ENCODE peak calls at places on chromosomes 13 and 19, in four cellular contexts. R, W, Z and D are unnamed samples. For H3K4me1, the result is how much of the 10 kb centered on the place peaks cover.

GRCh38 chr13:106401081-106401480 is 134.4 kb downstream of the EFNB2 start:
- DNase-seq in R (no peak), W (no peak), Z (no peak), D (no peak)

GRCh38 chr19:34969721-34970120 is 5.7 kb upstream of the ZNF792 start:
- DNase-seq in R (no peak), W (no peak), Z (no peak), D (no peak)

GRCh38 chr19:964761-965694 is 19.1 kb upstream of the WDR18 start:
- DNase-seq in R (no peak), W (no peak), Z (no peak), D (no peak)

GRCh38 chr13:24694907-24695306 is 14.7 kb downstream of the ATP12A start:
- DNase-seq in R (no peak), W (no peak), Z (no peak), D (no peak)

GRCh38 chr19:19866599-19867248 is 1.0 kb downstream of the ZNF253 start:
- DNase-seq in R (peak), W (peak), Z (peak), D (no peak)

GRCh38 chr19:31220540-31220939 is 128.7 kb downstream of the TSHZ3 start:
- DNase-seq in R (peak), W (peak), Z (no peak), D (no peak)

GRCh38 chr19:18086590-18087138 is at the start of gene IL12RB1:
- DNase-seq in R (no peak), W (no peak), Z (peak), D (no peak)

GRCh38 chr13:26254583-26255102 is 714 bp downstream of the CDK8 start:
- DNase-seq in R (peak), W (peak), Z (peak), D (peak)

GRCh38 chr13:114235697-114236096 is 1.0 kb downstream of the CDC16 start:
- DNase-seq in R (no peak), W (no peak), Z (no peak), D (no peak)

GRCh38 chr13:110251227-110251791 is 55.6 kb downstream of the COL4A1 start:
- DNase-seq in R (no peak), W (no peak), Z (no peak), D (no peak)

GRCh38 chr19:56147307-56147706 is 6.2 kb downstream of the ZNF444 start:
- DNase-seq in R (no peak), W (no peak), Z (no peak), D (no peak)

GRCh38 chr13:113952151-113952982 is 21.5 kb downstream of the C13orf46 start:
- DNase-seq in R (no peak), W (peak), Z (no peak), D (peak)

GRCh38 chr13:66305960-66306617 is 924.0 kb downstream of the PCDH9 start:
- DNase-seq in R (no peak), W (no peak), Z (no peak), D (no peak)

GRCh38 chr13:37886879-37887278 is 17.3 kb upstream of the TRPC4 start:
- DNase-seq in R (no peak), W (no peak), Z (no peak), D (no peak)

GRCh38 chr13:75978815-75979214 is 342.7 kb downstream of the LMO7 start:
- DNase-seq in R (no peak), W (no peak), Z (no peak), D (no peak)

GRCh38 chr19:1968279-1969175 is 27.6 kb downstream of the CSNK1G2 start:
- DNase-seq in R (peak), W (peak), Z (no peak), D (no peak)
- H3K4me1 ChIP-seq in R (under half), W (under half), Z (under half), D (under half)

DNA sequence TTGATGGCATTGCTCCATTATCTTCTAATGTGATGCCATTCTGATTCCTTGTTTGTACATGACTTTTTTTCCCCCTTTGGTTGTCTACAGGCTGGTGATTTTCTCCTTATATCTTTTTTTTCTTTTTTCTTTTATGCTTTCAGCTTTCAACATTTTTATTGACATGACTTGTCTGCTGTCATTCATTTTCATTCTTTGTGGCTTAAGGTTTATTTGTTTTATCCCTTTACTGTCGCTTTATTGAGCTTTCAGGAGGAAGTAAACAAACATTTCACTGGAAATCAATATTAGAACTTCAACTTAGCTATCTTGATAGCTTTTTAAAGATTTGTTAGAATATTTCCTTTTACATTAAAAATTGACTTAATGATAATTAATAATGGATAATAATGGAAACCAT is 9.7 kb downstream of the ITM2B start:
- DNase-seq in R (no peak), W (no peak), Z (no peak), D (no peak)
- H3K4me1 ChIP-seq in R (under half), W (under half), Z (half or more), D (under half)

DNA sequence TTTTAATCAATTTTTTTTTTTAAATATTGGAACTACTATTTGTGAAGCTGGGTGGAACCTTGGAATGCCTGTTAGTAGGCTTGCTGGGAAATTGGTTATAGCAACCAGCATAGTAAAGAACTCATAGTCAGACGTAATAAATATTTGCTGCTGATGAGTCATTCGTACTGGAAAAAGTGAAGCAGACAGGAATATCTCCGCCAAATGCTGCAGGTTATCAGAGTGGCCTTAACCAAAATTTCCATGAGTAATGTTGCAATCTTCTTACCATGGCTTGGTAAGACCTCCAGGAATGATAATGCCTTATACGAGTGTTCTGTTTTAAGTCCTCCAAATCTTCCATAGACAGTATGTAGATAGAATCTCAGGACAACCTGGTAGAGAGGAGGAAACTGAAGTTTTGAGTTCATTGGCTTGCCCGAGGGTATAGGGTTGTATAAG is 34.2 kb downstream of the MBNL2 start:
- DNase-seq in R (no peak), W (no peak), Z (no peak), D (no peak)
- H3K4me1 ChIP-seq in R (under half), W (under half), Z (half or more), D (half or more)

DNA sequence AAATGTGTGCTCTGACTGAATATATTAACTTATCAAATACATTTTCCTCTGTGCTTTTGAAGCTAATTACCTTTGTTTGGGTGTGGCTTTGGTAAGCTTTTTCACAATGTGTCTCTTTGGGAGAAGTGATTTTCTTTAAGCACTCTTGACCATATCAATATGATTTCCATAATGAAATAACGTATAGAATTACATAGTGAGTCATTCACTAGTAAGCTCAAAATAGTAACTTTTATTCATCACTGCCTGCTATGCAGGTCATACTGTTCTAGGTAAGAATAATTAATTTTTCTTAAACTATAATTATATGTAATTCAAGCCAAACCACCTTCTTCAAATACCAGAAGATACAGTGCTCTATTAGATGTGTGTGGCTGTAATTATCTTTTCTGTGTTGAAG is 480.7 kb downstream of the MYO16 start:
- DNase-seq in R (no peak), W (no peak), Z (no peak), D (no peak)
- H3K4me1 ChIP-seq in R (under half), W (under half), Z (under half), D (under half)

GRCh38 chr19:15421136-15421535 is 2.3 kb upstream of the AKAP8L start:
- DNase-seq in R (no peak), W (no peak), Z (no peak), D (no peak)

GRCh38 chr19:15418588-15419412 is at the start of gene AKAP8L:
- DNase-seq in R (peak), W (peak), Z (peak), D (peak)

GRCh38 chr19:15419413-15420025 is 731 bp upstream of the AKAP8L start:
- DNase-seq in R (no peak), W (no peak), Z (no peak), D (no peak)

GRCh38 chr19:15417699-15418098 is 1.1 kb downstream of the AKAP8L start:
- DNase-seq in R (no peak), W (no peak), Z (no peak), D (no peak)

DNA sequence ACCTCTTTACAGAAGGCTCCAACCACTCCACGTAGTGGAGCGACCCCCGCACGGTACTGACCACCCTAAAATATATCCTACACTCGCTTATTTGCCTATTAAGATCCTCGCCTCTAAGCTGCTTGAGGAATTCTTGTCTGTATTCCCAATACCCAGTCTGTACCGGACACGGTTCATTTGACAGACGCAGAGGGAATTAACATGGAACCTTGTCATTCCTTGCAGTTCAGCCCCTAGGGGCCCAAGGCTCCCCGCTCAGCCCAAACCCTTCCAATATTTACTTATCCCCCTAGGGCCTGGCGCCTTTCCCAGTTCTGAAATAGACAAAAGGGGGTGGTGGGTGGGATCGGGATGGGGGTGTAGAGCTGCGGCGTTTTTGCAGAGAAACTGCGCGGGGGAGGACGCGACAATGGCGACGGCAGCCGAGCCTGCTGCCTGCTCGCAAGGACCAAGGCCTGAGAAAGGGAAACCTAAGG is 638 bp downstream of the AKAP8L start:
- DNase-seq in R (no peak), W (peak), Z (no peak), D (no peak)
- H3K4me1 ChIP-seq in R (under half), W (under half), Z (half or more), D (under half)

DNA sequence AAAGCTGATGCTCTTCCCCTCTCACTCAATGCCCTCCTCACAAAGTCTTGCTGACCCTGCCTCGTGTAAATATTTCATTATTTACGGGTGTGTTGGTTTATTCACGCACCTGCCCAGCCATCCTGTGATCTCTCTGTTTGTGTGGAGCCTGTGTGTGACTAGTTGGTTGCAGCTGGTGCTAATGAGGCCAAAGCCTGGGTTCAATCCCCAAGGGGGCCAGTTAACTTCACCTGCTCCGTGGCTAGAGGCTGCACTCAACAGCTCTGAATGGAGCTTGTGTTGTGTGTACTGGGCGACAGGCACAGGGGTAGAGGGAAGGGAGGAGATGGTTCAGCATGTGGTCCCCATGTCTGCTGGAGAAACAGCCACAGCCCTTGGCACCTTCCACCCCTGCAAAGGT is 109.5 kb downstream of the DNAJC15 start:
- DNase-seq in R (no peak), W (peak), Z (no peak), D (no peak)
- H3K4me1 ChIP-seq in R (under half), W (under half), Z (under half), D (under half)

GRCh38 chr13:98565726-98566577 is 11.0 kb downstream of the STK24 start:
- DNase-seq in R (no peak), W (no peak), Z (peak), D (no peak)

GRCh38 chr13:98563071-98563470 is 13.8 kb downstream of the STK24 start:
- DNase-seq in R (no peak), W (no peak), Z (no peak), D (no peak)

GRCh38 chr13:98567140-98567539 is 9.8 kb downstream of the STK24 start:
- DNase-seq in R (no peak), W (no peak), Z (no peak), D (no peak)

DNA sequence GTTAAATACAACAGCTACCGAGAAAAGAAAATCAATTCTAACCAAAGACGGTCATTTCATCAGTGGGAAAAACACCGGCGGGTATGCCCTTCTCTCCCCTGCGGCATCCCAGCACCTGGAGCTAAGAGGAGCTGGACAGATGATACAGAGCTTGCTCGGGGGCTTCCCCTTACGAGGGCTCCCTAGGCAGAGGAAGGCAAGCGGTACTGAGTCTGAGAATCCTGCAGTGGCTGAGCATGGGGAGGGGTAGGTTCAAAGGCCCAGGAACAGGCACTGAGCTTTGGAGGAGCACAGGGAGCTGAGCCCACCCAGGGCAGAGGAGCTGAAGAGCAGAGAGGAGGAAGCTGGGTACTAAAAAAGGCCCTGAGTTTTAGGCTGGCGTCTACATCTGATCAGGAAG is 12.7 kb downstream of the STK24 start:
- DNase-seq in R (no peak), W (no peak), Z (no peak), D (no peak)
- H3K4me1 ChIP-seq in R (under half), W (under half), Z (half or more), D (under half)